ENCODE peak calls at places on chromosome 9, in ten cellular contexts. One of them, this sample, is unnamed.

GRCh38 chr9:70256123-70256551 is 2.6 kb upstream of the SMC5 start:
- DNase-seq in pancreas: no peak
- DNase-seq in thoracic aorta: no peak
- DNase-seq in ovary: no peak
- DNase-seq in PC-9: peak; percentile 33
- DNase-seq in BE2C: no peak
- DNase-seq in CD8-positive, alpha-beta T cell: no peak
- DNase-seq in uterus: no peak
- DNase-seq in transverse colon: no peak
- DNase-seq in endothelial cell of umbilical vein: peak; percentile 39
- DNase-seq in this sample: peak; percentile 79

GRCh38 chr9:126514037-126514821 is 99.5 kb upstream of the LMX1B start:
- DNase-seq in pancreas: peak; percentile 80
- DNase-seq in thoracic aorta: no peak
- DNase-seq in ovary: peak; percentile 45
- DNase-seq in PC-9: no peak
- DNase-seq in BE2C: peak; percentile 84
- DNase-seq in CD8-positive, alpha-beta T cell: peak; percentile 74
- DNase-seq in uterus: no peak
- DNase-seq in transverse colon: peak; percentile 59
- DNase-seq in endothelial cell of umbilical vein: peak; percentile 53
- DNase-seq in this sample: no peak

GRCh38 chr9:125524522-125524921 is 182.5 kb downstream of the MAPKAP1 start:
- DNase-seq in pancreas: no peak
- DNase-seq in thoracic aorta: no peak
- DNase-seq in ovary: no peak
- DNase-seq in PC-9: no peak
- DNase-seq in BE2C: no peak
- DNase-seq in CD8-positive, alpha-beta T cell: no peak
- DNase-seq in uterus: no peak
- DNase-seq in transverse colon: no peak
- DNase-seq in endothelial cell of umbilical vein: peak; percentile 80
- DNase-seq in this sample: no peak

GRCh38 chr9:22401671-22402070 is 45.0 kb upstream of the DMRTA1 start:
- DNase-seq in pancreas: no peak
- DNase-seq in thoracic aorta: no peak
- DNase-seq in ovary: no peak
- DNase-seq in PC-9: no peak
- DNase-seq in BE2C: no peak
- DNase-seq in CD8-positive, alpha-beta T cell: no peak
- DNase-seq in uterus: no peak
- DNase-seq in transverse colon: no peak
- DNase-seq in endothelial cell of umbilical vein: no peak
- DNase-seq in this sample: no peak

GRCh38 chr9:34589656-34590375 is at the start of gene CNTFR:
- DNase-seq in pancreas: no peak
- DNase-seq in thoracic aorta: no peak
- DNase-seq in ovary: peak; percentile 76
- DNase-seq in PC-9: no peak
- DNase-seq in BE2C: peak; percentile 77
- DNase-seq in CD8-positive, alpha-beta T cell: no peak
- DNase-seq in uterus: peak; percentile 55
- DNase-seq in transverse colon: no peak
- DNase-seq in endothelial cell of umbilical vein: no peak
- DNase-seq in this sample: no peak

GRCh38 chr9:96449522-96449843 is 486 bp upstream of the HABP4 start:
- DNase-seq in pancreas: no peak
- DNase-seq in thoracic aorta: no peak
- DNase-seq in ovary: no peak
- DNase-seq in PC-9: no peak
- DNase-seq in BE2C: no peak
- DNase-seq in CD8-positive, alpha-beta T cell: no peak
- DNase-seq in uterus: no peak
- DNase-seq in transverse colon: no peak
- DNase-seq in endothelial cell of umbilical vein: no peak
- DNase-seq in this sample: no peak

GRCh38 chr9:114350636-114351396 is 21.1 kb downstream of the ORM2 start:
- DNase-seq in pancreas: no peak
- DNase-seq in thoracic aorta: no peak
- DNase-seq in ovary: no peak
- DNase-seq in PC-9: no peak
- DNase-seq in BE2C: no peak
- DNase-seq in CD8-positive, alpha-beta T cell: no peak
- DNase-seq in uterus: no peak
- DNase-seq in transverse colon: no peak
- DNase-seq in endothelial cell of umbilical vein: no peak
- DNase-seq in this sample: no peak

GRCh38 chr9:114030364-114030763 is 47.7 kb downstream of the AMBP start:
- DNase-seq in pancreas: peak; percentile 26
- DNase-seq in thoracic aorta: no peak
- DNase-seq in ovary: no peak
- DNase-seq in PC-9: no peak
- DNase-seq in BE2C: no peak
- DNase-seq in CD8-positive, alpha-beta T cell: peak; percentile 34
- DNase-seq in uterus: peak; percentile 6
- DNase-seq in transverse colon: no peak
- DNase-seq in endothelial cell of umbilical vein: no peak
- DNase-seq in this sample: no peak

GRCh38 chr9:136645903-136646754 is 16.6 kb upstream of the EGFL7 start:
- DNase-seq in pancreas: peak; percentile 66
- DNase-seq in thoracic aorta: no peak
- DNase-seq in ovary: peak; percentile 52
- DNase-seq in PC-9: no peak
- DNase-seq in BE2C: peak; percentile 87
- DNase-seq in CD8-positive, alpha-beta T cell: no peak
- DNase-seq in uterus: peak; percentile 56
- DNase-seq in transverse colon: no peak
- DNase-seq in endothelial cell of umbilical vein: peak; percentile 96
- DNase-seq in this sample: no peak

GRCh38 chr9:89933578-89933977 is 328.8 kb downstream of the GADD45G start:
- DNase-seq in pancreas: no peak
- DNase-seq in thoracic aorta: peak; percentile 14
- DNase-seq in ovary: no peak
- DNase-seq in PC-9: no peak
- DNase-seq in BE2C: no peak
- DNase-seq in CD8-positive, alpha-beta T cell: no peak
- DNase-seq in uterus: no peak
- DNase-seq in transverse colon: no peak
- DNase-seq in endothelial cell of umbilical vein: no peak
- DNase-seq in this sample: no peak

GRCh38 chr9:124879226-124879625 is 17.3 kb downstream of the ARPC5L start:
- DNase-seq in pancreas: no peak
- DNase-seq in thoracic aorta: no peak
- DNase-seq in ovary: no peak
- DNase-seq in PC-9: no peak
- DNase-seq in BE2C: no peak
- DNase-seq in CD8-positive, alpha-beta T cell: no peak
- DNase-seq in uterus: no peak
- DNase-seq in transverse colon: no peak
- DNase-seq in endothelial cell of umbilical vein: no peak
- DNase-seq in this sample: no peak

GRCh38 chr9:136901516-136902258 is 15.4 kb downstream of the TRAF2 start:
- DNase-seq in pancreas: no peak
- DNase-seq in thoracic aorta: no peak
- DNase-seq in ovary: no peak
- DNase-seq in PC-9: peak; percentile 91
- DNase-seq in BE2C: no peak
- DNase-seq in CD8-positive, alpha-beta T cell: no peak
- DNase-seq in uterus: no peak
- DNase-seq in transverse colon: peak; percentile 79
- DNase-seq in endothelial cell of umbilical vein: peak; percentile 30
- DNase-seq in this sample: peak; percentile 91

GRCh38 chr9:137866226-137867141 is 11.1 kb upstream of the CACNA1B start:
- DNase-seq in pancreas: no peak
- DNase-seq in thoracic aorta: no peak
- DNase-seq in ovary: no peak
- DNase-seq in PC-9: no peak
- DNase-seq in BE2C: no peak
- DNase-seq in CD8-positive, alpha-beta T cell: no peak
- DNase-seq in uterus: no peak
- DNase-seq in transverse colon: no peak
- DNase-seq in endothelial cell of umbilical vein: no peak
- DNase-seq in this sample: no peak

GRCh38 chr9:74573792-74574191 is 76.7 kb downstream of the RORB start:
- DNase-seq in pancreas: no peak
- DNase-seq in thoracic aorta: no peak
- DNase-seq in ovary: no peak
- DNase-seq in PC-9: no peak
- DNase-seq in BE2C: no peak
- DNase-seq in CD8-positive, alpha-beta T cell: no peak
- DNase-seq in uterus: no peak
- DNase-seq in transverse colon: no peak
- DNase-seq in endothelial cell of umbilical vein: no peak
- DNase-seq in this sample: no peak

GRCh38 chr9:114988962-114989599 is 58.7 kb upstream of the TNFSF8 start:
- DNase-seq in pancreas: no peak
- DNase-seq in thoracic aorta: no peak
- DNase-seq in ovary: no peak
- DNase-seq in PC-9: peak; percentile 6
- DNase-seq in BE2C: no peak
- DNase-seq in CD8-positive, alpha-beta T cell: no peak
- DNase-seq in uterus: no peak
- DNase-seq in transverse colon: no peak
- DNase-seq in endothelial cell of umbilical vein: no peak
- DNase-seq in this sample: peak; percentile 68

GRCh38 chr9:124453586-124454191 is 3.4 kb downstream of the ADGRD2 start:
- DNase-seq in pancreas: peak; percentile 49
- DNase-seq in thoracic aorta: no peak
- DNase-seq in ovary: no peak
- DNase-seq in PC-9: peak; percentile 59
- DNase-seq in BE2C: no peak
- DNase-seq in CD8-positive, alpha-beta T cell: no peak
- DNase-seq in uterus: no peak
- DNase-seq in transverse colon: peak; percentile 65
- DNase-seq in endothelial cell of umbilical vein: no peak
- DNase-seq in this sample: no peak

GRCh38 chr9:13971910-13972655 is 341.9 kb downstream of the NFIB start:
- DNase-seq in pancreas: no peak
- DNase-seq in thoracic aorta: no peak
- DNase-seq in ovary: no peak
- DNase-seq in PC-9: no peak
- DNase-seq in BE2C: no peak
- DNase-seq in CD8-positive, alpha-beta T cell: no peak
- DNase-seq in uterus: no peak
- DNase-seq in transverse colon: no peak
- DNase-seq in endothelial cell of umbilical vein: peak; percentile 36
- DNase-seq in this sample: no peak

DNA sequence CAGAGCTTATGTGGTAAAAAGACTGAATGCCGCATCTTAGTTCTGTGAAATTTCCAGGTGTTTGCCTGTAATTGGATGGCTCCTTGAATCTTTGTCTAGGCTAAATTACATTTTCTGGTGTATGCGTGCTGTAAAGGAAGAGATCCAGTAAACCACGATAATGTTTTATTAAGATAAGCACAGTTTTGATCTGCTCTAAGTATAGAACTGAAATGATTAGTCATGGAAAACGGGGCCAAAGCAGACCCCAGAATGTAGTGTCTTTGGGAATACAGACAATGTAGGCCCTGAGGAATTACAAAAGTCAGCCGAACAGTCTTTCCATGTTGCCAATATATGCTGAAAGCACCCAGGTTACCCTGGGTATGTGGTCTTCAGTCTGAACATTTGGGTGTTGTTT is 257.3 kb downstream of the FANCC start:
- DNase-seq in pancreas: no peak
- DNase-seq in thoracic aorta: no peak
- DNase-seq in ovary: no peak
- DNase-seq in PC-9: no peak
- DNase-seq in BE2C: no peak
- DNase-seq in CD8-positive, alpha-beta T cell: no peak
- DNase-seq in uterus: no peak
- DNase-seq in transverse colon: no peak
- DNase-seq in endothelial cell of umbilical vein: no peak
- DNase-seq in this sample: no peak
- H3K36me3 ChIP-seq in pancreas: no peaks in the 10 kb centered on the region
- H3K36me3 ChIP-seq in thoracic aorta: peaks cover 13% of the 10 kb centered on the region
- H3K36me3 ChIP-seq in ovary: no peaks in the 10 kb centered on the region
- H3K36me3 ChIP-seq in PC-9: peaks cover 34% of the 10 kb centered on the region
- H3K36me3 ChIP-seq in BE2C: peaks cover 66% of the 10 kb centered on the region
- H3K36me3 ChIP-seq in CD8-positive, alpha-beta T cell: no peaks in the 10 kb centered on the region
- H3K36me3 ChIP-seq in uterus: no peaks in the 10 kb centered on the region
- H3K36me3 ChIP-seq in transverse colon: peaks cover 9% of the 10 kb centered on the region
- H3K36me3 ChIP-seq in endothelial cell of umbilical vein: peaks cover 4% of the 10 kb centered on the region
- H3K36me3 ChIP-seq in this sample: peaks cover 22% of the 10 kb centered on the region

DNA sequence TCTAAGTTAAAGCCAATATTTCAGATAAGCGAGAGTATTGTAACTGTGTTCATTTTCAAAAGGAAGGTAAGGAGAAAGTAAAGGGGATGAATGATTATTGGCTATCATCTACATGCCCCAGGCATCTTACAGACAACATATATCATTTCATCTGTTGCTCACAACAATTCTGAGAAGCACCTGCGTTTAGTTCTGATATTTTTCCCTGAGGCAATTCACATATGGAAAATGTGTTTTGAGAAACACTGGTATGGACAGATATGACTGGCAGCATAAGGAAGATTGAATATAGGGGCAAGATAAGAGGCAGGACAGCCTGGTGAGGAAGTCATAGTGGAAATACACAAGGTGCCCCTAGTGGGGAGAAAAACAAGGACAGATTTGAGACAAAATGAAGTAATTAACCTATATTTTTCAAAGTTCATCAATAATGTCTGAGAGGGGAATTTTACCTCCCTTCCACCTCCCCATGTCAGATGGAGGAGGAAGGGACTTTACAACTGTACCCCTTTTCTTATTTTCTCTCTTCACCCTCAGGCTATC is 87.7 kb upstream of the TRIM32 start:
- DNase-seq in pancreas: no peak
- DNase-seq in thoracic aorta: no peak
- DNase-seq in ovary: no peak
- DNase-seq in PC-9: no peak
- DNase-seq in BE2C: no peak
- DNase-seq in CD8-positive, alpha-beta T cell: no peak
- DNase-seq in uterus: no peak
- DNase-seq in transverse colon: no peak
- DNase-seq in endothelial cell of umbilical vein: no peak
- DNase-seq in this sample: no peak
- TF ChIP-seq CTCF in pancreas: no peak
- TF ChIP-seq CTCF in thoracic aorta: no peak
- TF ChIP-seq CTCF in ovary: no peak
- TF ChIP-seq CTCF in PC-9: no peak
- TF ChIP-seq CTCF in BE2C: peak; percentile 44
- TF ChIP-seq CTCF in CD8-positive, alpha-beta T cell: no peak
- TF ChIP-seq CTCF in uterus: no peak
- TF ChIP-seq CTCF in transverse colon: no peak
- TF ChIP-seq CTCF in endothelial cell of umbilical vein: no peak
- TF ChIP-seq CTCF in this sample: no peak

GRCh38 chr9:104936291-104936690 is 8.3 kb upstream of the ABCA1 start:
- DNase-seq in pancreas: no peak
- DNase-seq in thoracic aorta: no peak
- DNase-seq in ovary: no peak
- DNase-seq in PC-9: no peak
- DNase-seq in BE2C: no peak
- DNase-seq in CD8-positive, alpha-beta T cell: no peak
- DNase-seq in uterus: no peak
- DNase-seq in transverse colon: no peak
- DNase-seq in endothelial cell of umbilical vein: no peak
- DNase-seq in this sample: no peak
- H3K36me3 ChIP-seq in pancreas: no peaks in the 10 kb centered on the region
- H3K36me3 ChIP-seq in thoracic aorta: no peaks in the 10 kb centered on the region
- H3K36me3 ChIP-seq in ovary: no peaks in the 10 kb centered on the region
- H3K36me3 ChIP-seq in PC-9: no peaks in the 10 kb centered on the region
- H3K36me3 ChIP-seq in BE2C: no peaks in the 10 kb centered on the region
- H3K36me3 ChIP-seq in CD8-positive, alpha-beta T cell: no peaks in the 10 kb centered on the region
- H3K36me3 ChIP-seq in uterus: no peaks in the 10 kb centered on the region
- H3K36me3 ChIP-seq in transverse colon: no peaks in the 10 kb centered on the region
- H3K36me3 ChIP-seq in endothelial cell of umbilical vein: no peaks in the 10 kb centered on the region
- H3K36me3 ChIP-seq in this sample: no peaks in the 10 kb centered on the region

GRCh38 chr9:31996331-31996730 is 388.1 kb upstream of the ACO1 start:
- DNase-seq in pancreas: no peak
- DNase-seq in thoracic aorta: no peak
- DNase-seq in ovary: no peak
- DNase-seq in PC-9: no peak
- DNase-seq in BE2C: no peak
- DNase-seq in CD8-positive, alpha-beta T cell: no peak
- DNase-seq in uterus: no peak
- DNase-seq in transverse colon: no peak
- DNase-seq in endothelial cell of umbilical vein: no peak
- DNase-seq in this sample: no peak
- TF ChIP-seq CTCF in pancreas: no peak
- TF ChIP-seq CTCF in thoracic aorta: no peak
- TF ChIP-seq CTCF in ovary: no peak
- TF ChIP-seq CTCF in PC-9: no peak
- TF ChIP-seq CTCF in BE2C: peak; percentile 13
- TF ChIP-seq CTCF in CD8-positive, alpha-beta T cell: no peak
- TF ChIP-seq CTCF in uterus: no peak
- TF ChIP-seq CTCF in transverse colon: no peak
- TF ChIP-seq CTCF in endothelial cell of umbilical vein: no peak
- TF ChIP-seq CTCF in this sample: no peak

This sample was measured in bronchial epithelial cell.